ENCODE peak calls at places on chromosomes 2 and 18, in seven cellular contexts. One of them, this sample, is unnamed.

GRCh38 chr2:39424951-39425350 is 12.1 kb downstream of the MAP4K3 start:
- DNase-seq in MM.1S: no peak
- DNase-seq in HL-60: no peak
- DNase-seq in heart right ventricle: no peak
- DNase-seq in PC-3: no peak
- DNase-seq in right lobe of liver: no peak
- DNase-seq in upper lobe of left lung: no peak
- DNase-seq in this sample: no peak

GRCh38 chr2:65296971-65297370 is 69.3 kb downstream of the ACTR2 start:
- DNase-seq in MM.1S: no peak
- DNase-seq in HL-60: no peak
- DNase-seq in heart right ventricle: no peak
- DNase-seq in PC-3: no peak
- DNase-seq in right lobe of liver: no peak
- DNase-seq in upper lobe of left lung: no peak
- DNase-seq in this sample: no peak

GRCh38 chr18:6248017-6248416 is 166.7 kb downstream of the L3MBTL4 start:
- DNase-seq in MM.1S: no peak
- DNase-seq in HL-60: no peak
- DNase-seq in heart right ventricle: no peak
- DNase-seq in PC-3: no peak
- DNase-seq in right lobe of liver: no peak
- DNase-seq in upper lobe of left lung: no peak
- DNase-seq in this sample: no peak

GRCh38 chr2:70954886-70955285 is 19.2 kb downstream of the ATP6V1B1 start:
- DNase-seq in MM.1S: no peak
- DNase-seq in HL-60: no peak
- DNase-seq in heart right ventricle: no peak
- DNase-seq in PC-3: no peak
- DNase-seq in right lobe of liver: peak
- DNase-seq in upper lobe of left lung: no peak
- DNase-seq in this sample: no peak

GRCh38 chr2:11121099-11121822 is 34.0 kb upstream of the SLC66A3 start:
- DNase-seq in MM.1S: no peak
- DNase-seq in HL-60: no peak
- DNase-seq in heart right ventricle: no peak
- DNase-seq in PC-3: no peak
- DNase-seq in right lobe of liver: no peak
- DNase-seq in upper lobe of left lung: no peak
- DNase-seq in this sample: peak

GRCh38 chr2:198692907-198693510 is 764.7 kb downstream of the SATB2 start:
- DNase-seq in MM.1S: no peak
- DNase-seq in HL-60: no peak
- DNase-seq in heart right ventricle: no peak
- DNase-seq in PC-3: no peak
- DNase-seq in right lobe of liver: no peak
- DNase-seq in upper lobe of left lung: no peak
- DNase-seq in this sample: no peak

GRCh38 chr2:170481201-170481600 is 233.9 kb upstream of the SP5 start:
- DNase-seq in MM.1S: no peak
- DNase-seq in HL-60: no peak
- DNase-seq in heart right ventricle: no peak
- DNase-seq in PC-3: no peak
- DNase-seq in right lobe of liver: no peak
- DNase-seq in upper lobe of left lung: no peak
- DNase-seq in this sample: no peak

GRCh38 chr2:27408601-27409320 is 630 bp downstream of the PPM1G start:
- DNase-seq in MM.1S: peak
- DNase-seq in HL-60: no peak
- DNase-seq in heart right ventricle: peak
- DNase-seq in PC-3: peak
- DNase-seq in right lobe of liver: no peak
- DNase-seq in upper lobe of left lung: peak
- DNase-seq in this sample: peak

GRCh38 chr2:74099835-74100234 is 47.9 kb downstream of the BOLA3 start:
- DNase-seq in MM.1S: no peak
- DNase-seq in HL-60: no peak
- DNase-seq in heart right ventricle: peak
- DNase-seq in PC-3: no peak
- DNase-seq in right lobe of liver: no peak
- DNase-seq in upper lobe of left lung: peak
- DNase-seq in this sample: no peak

GRCh38 chr2:123840614-123841013 is 184.5 kb upstream of the CNTNAP5 start:
- DNase-seq in MM.1S: no peak
- DNase-seq in HL-60: no peak
- DNase-seq in heart right ventricle: no peak
- DNase-seq in PC-3: peak
- DNase-seq in right lobe of liver: no peak
- DNase-seq in upper lobe of left lung: no peak
- DNase-seq in this sample: no peak

GRCh38 chr2:121237336-121237979 is 47.5 kb downstream of the TFCP2L1 start:
- DNase-seq in MM.1S: no peak
- DNase-seq in HL-60: no peak
- DNase-seq in heart right ventricle: no peak
- DNase-seq in PC-3: no peak
- DNase-seq in right lobe of liver: no peak
- DNase-seq in upper lobe of left lung: no peak
- DNase-seq in this sample: no peak

GRCh38 chr2:99928472-99929053 is 213.8 kb downstream of the AFF3 start:
- DNase-seq in MM.1S: no peak
- DNase-seq in HL-60: no peak
- DNase-seq in heart right ventricle: no peak
- DNase-seq in PC-3: no peak
- DNase-seq in right lobe of liver: no peak
- DNase-seq in upper lobe of left lung: no peak
- DNase-seq in this sample: no peak

GRCh38 chr2:120298173-120298835 is 45.7 kb downstream of the RALB start:
- DNase-seq in MM.1S: no peak
- DNase-seq in HL-60: no peak
- DNase-seq in heart right ventricle: no peak
- DNase-seq in PC-3: no peak
- DNase-seq in right lobe of liver: no peak
- DNase-seq in upper lobe of left lung: no peak
- DNase-seq in this sample: peak

GRCh38 chr2:164065038-164065437 is 329.2 kb upstream of the FIGN start:
- DNase-seq in MM.1S: no peak
- DNase-seq in HL-60: no peak
- DNase-seq in heart right ventricle: no peak
- DNase-seq in PC-3: no peak
- DNase-seq in right lobe of liver: no peak
- DNase-seq in upper lobe of left lung: no peak
- DNase-seq in this sample: no peak

GRCh38 chr18:57728941-57729511 is 74.1 kb downstream of the ATP8B1 start:
- DNase-seq in MM.1S: no peak
- DNase-seq in HL-60: peak
- DNase-seq in heart right ventricle: no peak
- DNase-seq in PC-3: peak
- DNase-seq in right lobe of liver: no peak
- DNase-seq in upper lobe of left lung: peak
- DNase-seq in this sample: peak
- H3K27ac ChIP-seq in MM.1S: no peak
- H3K27ac ChIP-seq in HL-60: no peak
- H3K27ac ChIP-seq in heart right ventricle: no peak
- H3K27ac ChIP-seq in PC-3: peak
- H3K27ac ChIP-seq in right lobe of liver: no peak
- H3K27ac ChIP-seq in upper lobe of left lung: no peak
- H3K27ac ChIP-seq in this sample: no peak

GRCh38 chr2:202774104-202774503 is 97.5 kb downstream of the ICA1L start:
- DNase-seq in MM.1S: no peak
- DNase-seq in HL-60: no peak
- DNase-seq in heart right ventricle: no peak
- DNase-seq in PC-3: no peak
- DNase-seq in right lobe of liver: no peak
- DNase-seq in upper lobe of left lung: no peak
- DNase-seq in this sample: peak
- H3K27ac ChIP-seq in MM.1S: no peak
- H3K27ac ChIP-seq in HL-60: no peak
- H3K27ac ChIP-seq in heart right ventricle: no peak
- H3K27ac ChIP-seq in PC-3: no peak
- H3K27ac ChIP-seq in right lobe of liver: no peak
- H3K27ac ChIP-seq in upper lobe of left lung: no peak
- H3K27ac ChIP-seq in this sample: no peak

GRCh38 chr18:75156831-75157230 is 52.1 kb downstream of the PTGR3 start:
- DNase-seq in MM.1S: no peak
- DNase-seq in HL-60: no peak
- DNase-seq in heart right ventricle: no peak
- DNase-seq in PC-3: no peak
- DNase-seq in right lobe of liver: no peak
- DNase-seq in upper lobe of left lung: no peak
- DNase-seq in this sample: no peak

GRCh38 chr18:75157359-75157758 is 51.6 kb downstream of the PTGR3 start:
- DNase-seq in MM.1S: no peak
- DNase-seq in HL-60: no peak
- DNase-seq in heart right ventricle: no peak
- DNase-seq in PC-3: no peak
- DNase-seq in right lobe of liver: no peak
- DNase-seq in upper lobe of left lung: no peak
- DNase-seq in this sample: no peak

GRCh38 chr18:75157851-75158250 is 51.1 kb downstream of the PTGR3 start:
- DNase-seq in MM.1S: no peak
- DNase-seq in HL-60: no peak
- DNase-seq in heart right ventricle: no peak
- DNase-seq in PC-3: no peak
- DNase-seq in right lobe of liver: no peak
- DNase-seq in upper lobe of left lung: no peak
- DNase-seq in this sample: no peak

GRCh38 chr18:75154997-75155396 is 53.9 kb downstream of the PTGR3 start:
- DNase-seq in MM.1S: no peak
- DNase-seq in HL-60: no peak
- DNase-seq in heart right ventricle: no peak
- DNase-seq in PC-3: no peak
- DNase-seq in right lobe of liver: no peak
- DNase-seq in upper lobe of left lung: no peak
- DNase-seq in this sample: no peak

DNA sequence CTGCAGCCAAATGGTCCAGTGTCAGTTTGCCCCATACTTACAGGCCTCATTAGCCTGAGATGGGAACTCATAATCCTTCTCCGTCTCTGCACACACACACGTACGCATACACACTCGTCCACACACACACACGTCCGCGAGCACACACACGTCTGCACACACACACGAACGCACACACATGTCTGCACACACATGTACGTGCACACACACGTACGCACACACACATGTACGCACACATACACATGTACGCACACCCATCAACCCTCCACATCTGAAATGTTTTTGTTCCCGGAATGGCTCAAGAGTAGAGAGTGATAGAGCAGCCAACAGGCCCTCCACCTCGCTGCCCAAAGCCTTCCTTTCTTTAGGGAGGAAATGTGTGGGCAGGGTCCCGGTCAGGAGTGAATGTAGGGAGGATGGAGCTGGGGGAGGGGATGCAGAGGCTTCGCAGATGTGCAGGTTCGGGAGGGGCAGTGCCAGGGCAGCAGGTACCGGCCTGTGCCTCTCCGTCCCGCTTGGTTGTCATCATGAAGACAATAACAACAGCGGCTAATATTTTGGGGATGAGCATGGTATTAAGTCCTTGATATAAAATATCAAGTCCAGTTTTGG is 52.7 kb downstream of the PTGR3 start:
- DNase-seq in MM.1S: no peak
- DNase-seq in HL-60: no peak
- DNase-seq in heart right ventricle: no peak
- DNase-seq in PC-3: no peak
- DNase-seq in right lobe of liver: no peak
- DNase-seq in upper lobe of left lung: no peak
- DNase-seq in this sample: no peak
- H3K27ac ChIP-seq in MM.1S: no peak
- H3K27ac ChIP-seq in HL-60: no peak
- H3K27ac ChIP-seq in heart right ventricle: no peak
- H3K27ac ChIP-seq in PC-3: no peak
- H3K27ac ChIP-seq in right lobe of liver: no peak
- H3K27ac ChIP-seq in upper lobe of left lung: no peak
- H3K27ac ChIP-seq in this sample: no peak

GRCh38 chr2:207139551-207139950 is 26.2 kb downstream of the KLF7 start:
- DNase-seq in MM.1S: no peak
- DNase-seq in HL-60: peak
- DNase-seq in heart right ventricle: no peak
- DNase-seq in PC-3: no peak
- DNase-seq in right lobe of liver: no peak
- DNase-seq in upper lobe of left lung: no peak
- DNase-seq in this sample: no peak
- H3K27ac ChIP-seq in MM.1S: no peak
- H3K27ac ChIP-seq in HL-60: peak
- H3K27ac ChIP-seq in heart right ventricle: peak
- H3K27ac ChIP-seq in PC-3: no peak
- H3K27ac ChIP-seq in right lobe of liver: no peak
- H3K27ac ChIP-seq in upper lobe of left lung: peak
- H3K27ac ChIP-seq in this sample: no peak

This sample was measured in trophoblast cell.